ENCODE peak calls at places on chromosomes 11 and 22, in five cellular contexts. Y is activated T-cell treated with anti-CD3 and anti-CD28 coated beads for 48 hours, G is dorsolateral prefrontal cortex, M is GM13976, J is NCI-H1048. X is an unnamed sample.

GRCh38 chr22:24230911-24231656 is 13.8 kb downstream of the GGT5 start:
- DNase-seq in G (no peak), Y (peak), J (no peak), M (peak), X (peak)

GRCh38 chr11:75333022-75333806 is 18.2 kb downstream of the ARRB1 start:
- DNase-seq in G (no peak), J (no peak), Y (no peak), M (no peak), X (no peak)

GRCh38 chr11:2325123-2325522 is 23.3 kb downstream of the TSPAN32 start:
- DNase-seq in Y (no peak), G (no peak), M (no peak), J (no peak), X (no peak)

GRCh38 chr11:119310682-119311052 is 6.3 kb downstream of the MCAM start:
- DNase-seq in G (no peak), M (no peak), Y (no peak), J (no peak), X (no peak)

GRCh38 chr22:40572976-40573375 is 63.5 kb downstream of the MRTFA start:
- DNase-seq in Y (no peak), M (no peak), G (no peak), J (no peak), X (no peak)

GRCh38 chr11:3010521-3011275 is 18.6 kb upstream of the NAP1L4 start:
- DNase-seq in G (no peak), J (no peak), Y (no peak), M (no peak), X (no peak)

GRCh38 chr22:36113121-36113520 is 47.4 kb downstream of the APOL3 start:
- DNase-seq in M (no peak), Y (no peak), J (no peak), G (no peak), X (no peak)

GRCh38 chr11:130166457-130166784 is 6.8 kb downstream of the ST14 start:
- DNase-seq in M (no peak), Y (no peak), J (no peak), G (no peak), X (peak)

GRCh38 chr11:7892059-7892699 is 38.9 kb downstream of the OR10A6 start:
- DNase-seq in G (no peak), M (no peak), J (no peak), Y (no peak), X (no peak)

GRCh38 chr22:42439821-42440674 is 7.8 kb upstream of the NFAM1 start:
- DNase-seq in M (peak), Y (no peak), J (no peak), G (peak), X (peak)

GRCh38 chr11:69131644-69132300 is 24.0 kb upstream of the SMIM38 start:
- DNase-seq in Y (no peak), M (no peak), G (peak), J (peak), X (no peak)

GRCh38 chr11:5626191-5626590 is 1.4 kb downstream of the TRIM34 start:
- DNase-seq in Y (no peak), J (no peak), G (no peak), M (no peak), X (no peak)

GRCh38 chr11:95067828-95068244 is 1.1 kb downstream of the SRSF8 start:
- DNase-seq in Y (no peak), G (no peak), J (no peak), M (no peak), X (no peak)

GRCh38 chr22:27474112-27474571 is 327.4 kb downstream of the MN1 start:
- DNase-seq in J (no peak), G (no peak), Y (no peak), M (no peak), X (no peak)

GRCh38 chr11:126257764-126258163 is 10.9 kb downstream of the SRPRA start:
- DNase-seq in M (no peak), Y (no peak), G (no peak), J (no peak), X (no peak)

GRCh38 chr22:45638834-45639746 is 32.5 kb upstream of the ATXN10 start:
- DNase-seq in Y (no peak), M (no peak), G (no peak), J (no peak), X (no peak)

GRCh38 chr11:78188809-78189724 is at the start of gene USP35:
- DNase-seq in Y (no peak), M (no peak), J (no peak), G (no peak), X (no peak)

GRCh38 chr11:106694501-106694900 is 323.8 kb downstream of the GUCY1A2 start:
- DNase-seq in G (no peak), Y (no peak), M (no peak), J (no peak), X (no peak)

GRCh38 chr11:111939836-111940604 is 2.9 kb downstream of the DIXDC1 start:
- DNase-seq in J (no peak), Y (no peak), M (no peak), G (no peak), X (no peak)